ENCODE peak calls at places on chromosome 21, in nine cellular contexts. One of them, this sample, is unnamed.

GRCh38 chr21:40615503-40616376 is 231.2 kb downstream of the DSCAM start:
- DNase-seq in H54: no peak
- DNase-seq in LoVo: no peak
- DNase-seq in heart left ventricle: no peak
- DNase-seq in ovary: no peak
- DNase-seq in astrocyte of the spinal cord: no peak
- DNase-seq in iPS DF 6.9: no peak
- DNase-seq in SK-MEL-5: no peak
- DNase-seq in naive thymus-derived CD4-positive, alpha-beta T cell: no peak
- DNase-seq in this sample: no peak

GRCh38 chr21:45484318-45484717 is 57.9 kb downstream of the SLC19A1 start:
- DNase-seq in H54: no peak
- DNase-seq in LoVo: no peak
- DNase-seq in heart left ventricle: no peak
- DNase-seq in ovary: no peak
- DNase-seq in astrocyte of the spinal cord: no peak
- DNase-seq in iPS DF 6.9: no peak
- DNase-seq in SK-MEL-5: no peak
- DNase-seq in naive thymus-derived CD4-positive, alpha-beta T cell: no peak
- DNase-seq in this sample: no peak

GRCh38 chr21:46080171-46081021 is 17.5 kb upstream of the COL6A2 start:
- DNase-seq in H54: no peak
- DNase-seq in LoVo: no peak
- DNase-seq in heart left ventricle: peak
- DNase-seq in ovary: peak
- DNase-seq in astrocyte of the spinal cord: no peak
- DNase-seq in iPS DF 6.9: no peak
- DNase-seq in SK-MEL-5: no peak
- DNase-seq in naive thymus-derived CD4-positive, alpha-beta T cell: no peak
- DNase-seq in this sample: no peak

GRCh38 chr21:35154788-35155187 is 105.7 kb upstream of the RUNX1 start:
- DNase-seq in H54: no peak
- DNase-seq in LoVo: no peak
- DNase-seq in heart left ventricle: no peak
- DNase-seq in ovary: no peak
- DNase-seq in astrocyte of the spinal cord: no peak
- DNase-seq in iPS DF 6.9: no peak
- DNase-seq in SK-MEL-5: no peak
- DNase-seq in naive thymus-derived CD4-positive, alpha-beta T cell: no peak
- DNase-seq in this sample: no peak

GRCh38 chr21:37645848-37646247 is 270.4 kb downstream of the KCNJ6 start:
- DNase-seq in H54: no peak
- DNase-seq in LoVo: no peak
- DNase-seq in heart left ventricle: no peak
- DNase-seq in ovary: no peak
- DNase-seq in astrocyte of the spinal cord: no peak
- DNase-seq in iPS DF 6.9: no peak
- DNase-seq in SK-MEL-5: no peak
- DNase-seq in naive thymus-derived CD4-positive, alpha-beta T cell: no peak
- DNase-seq in this sample: no peak

GRCh38 chr21:29433366-29434059 is 134.8 kb downstream of the BACH1 start:
- DNase-seq in H54: no peak
- DNase-seq in LoVo: no peak
- DNase-seq in heart left ventricle: no peak
- DNase-seq in ovary: no peak
- DNase-seq in astrocyte of the spinal cord: peak
- DNase-seq in iPS DF 6.9: no peak
- DNase-seq in SK-MEL-5: no peak
- DNase-seq in naive thymus-derived CD4-positive, alpha-beta T cell: no peak
- DNase-seq in this sample: no peak

GRCh38 chr21:36125513-36126121 is 9.3 kb upstream of the CBR3 start:
- DNase-seq in H54: no peak
- DNase-seq in LoVo: peak
- DNase-seq in heart left ventricle: no peak
- DNase-seq in ovary: peak
- DNase-seq in astrocyte of the spinal cord: peak
- DNase-seq in iPS DF 6.9: no peak
- DNase-seq in SK-MEL-5: peak
- DNase-seq in naive thymus-derived CD4-positive, alpha-beta T cell: no peak
- DNase-seq in this sample: no peak

GRCh38 chr21:23452384-23453083 is 2154.7 kb downstream of the MRPL39 start:
- DNase-seq in H54: no peak
- DNase-seq in LoVo: no peak
- DNase-seq in heart left ventricle: no peak
- DNase-seq in ovary: no peak
- DNase-seq in astrocyte of the spinal cord: no peak
- DNase-seq in iPS DF 6.9: peak
- DNase-seq in SK-MEL-5: peak
- DNase-seq in naive thymus-derived CD4-positive, alpha-beta T cell: no peak
- DNase-seq in this sample: no peak

GRCh38 chr21:43812139-43812821 is 22.9 kb downstream of the RRP1 start:
- DNase-seq in H54: peak
- DNase-seq in LoVo: no peak
- DNase-seq in heart left ventricle: no peak
- DNase-seq in ovary: no peak
- DNase-seq in astrocyte of the spinal cord: no peak
- DNase-seq in iPS DF 6.9: no peak
- DNase-seq in SK-MEL-5: no peak
- DNase-seq in naive thymus-derived CD4-positive, alpha-beta T cell: no peak
- DNase-seq in this sample: no peak

GRCh38 chr21:29938968-29939858 is 583 bp downstream of the GRIK1 start:
- DNase-seq in H54: no peak
- DNase-seq in LoVo: no peak
- DNase-seq in heart left ventricle: no peak
- DNase-seq in ovary: no peak
- DNase-seq in astrocyte of the spinal cord: peak
- DNase-seq in iPS DF 6.9: no peak
- DNase-seq in SK-MEL-5: no peak
- DNase-seq in naive thymus-derived CD4-positive, alpha-beta T cell: no peak
- DNase-seq in this sample: no peak

GRCh38 chr21:45776971-45777370 is 133.4 kb downstream of the PCBP3 start:
- DNase-seq in H54: no peak
- DNase-seq in LoVo: no peak
- DNase-seq in heart left ventricle: no peak
- DNase-seq in ovary: no peak
- DNase-seq in astrocyte of the spinal cord: no peak
- DNase-seq in iPS DF 6.9: no peak
- DNase-seq in SK-MEL-5: no peak
- DNase-seq in naive thymus-derived CD4-positive, alpha-beta T cell: no peak
- DNase-seq in this sample: no peak

GRCh38 chr21:32306021-32306780 is 7.5 kb downstream of the MRAP start:
- DNase-seq in H54: no peak
- DNase-seq in LoVo: no peak
- DNase-seq in heart left ventricle: no peak
- DNase-seq in ovary: no peak
- DNase-seq in astrocyte of the spinal cord: peak
- DNase-seq in iPS DF 6.9: peak
- DNase-seq in SK-MEL-5: peak
- DNase-seq in naive thymus-derived CD4-positive, alpha-beta T cell: no peak
- DNase-seq in this sample: peak

GRCh38 chr21:27258222-27258621 is 291.3 kb upstream of the ADAMTS5 start:
- DNase-seq in H54: no peak
- DNase-seq in LoVo: no peak
- DNase-seq in heart left ventricle: no peak
- DNase-seq in ovary: no peak
- DNase-seq in astrocyte of the spinal cord: no peak
- DNase-seq in iPS DF 6.9: no peak
- DNase-seq in SK-MEL-5: no peak
- DNase-seq in naive thymus-derived CD4-positive, alpha-beta T cell: no peak
- DNase-seq in this sample: no peak

GRCh38 chr21:45475797-45476570 is 66.3 kb downstream of the SLC19A1 start:
- DNase-seq in H54: no peak
- DNase-seq in LoVo: no peak
- DNase-seq in heart left ventricle: no peak
- DNase-seq in ovary: no peak
- DNase-seq in astrocyte of the spinal cord: no peak
- DNase-seq in iPS DF 6.9: no peak
- DNase-seq in SK-MEL-5: no peak
- DNase-seq in naive thymus-derived CD4-positive, alpha-beta T cell: no peak
- DNase-seq in this sample: no peak

GRCh38 chr21:21831036-21831435 is 832.8 kb downstream of the NCAM2 start:
- DNase-seq in H54: no peak
- DNase-seq in LoVo: no peak
- DNase-seq in heart left ventricle: no peak
- DNase-seq in ovary: no peak
- DNase-seq in astrocyte of the spinal cord: no peak
- DNase-seq in iPS DF 6.9: no peak
- DNase-seq in SK-MEL-5: no peak
- DNase-seq in naive thymus-derived CD4-positive, alpha-beta T cell: no peak
- DNase-seq in this sample: no peak

GRCh38 chr21:45923146-45923545 is 58.4 kb upstream of the COL6A1 start:
- DNase-seq in H54: peak
- DNase-seq in LoVo: no peak
- DNase-seq in heart left ventricle: peak
- DNase-seq in ovary: peak
- DNase-seq in astrocyte of the spinal cord: peak
- DNase-seq in iPS DF 6.9: peak
- DNase-seq in SK-MEL-5: peak
- DNase-seq in naive thymus-derived CD4-positive, alpha-beta T cell: peak
- DNase-seq in this sample: peak

GRCh38 chr21:41222247-41223068 is 54.5 kb downstream of the BACE2 start:
- DNase-seq in H54: no peak
- DNase-seq in LoVo: no peak
- DNase-seq in heart left ventricle: no peak
- DNase-seq in ovary: no peak
- DNase-seq in astrocyte of the spinal cord: peak
- DNase-seq in iPS DF 6.9: no peak
- DNase-seq in SK-MEL-5: no peak
- DNase-seq in naive thymus-derived CD4-positive, alpha-beta T cell: no peak
- DNase-seq in this sample: no peak

GRCh38 chr21:45294509-45295291 is 7.0 kb upstream of the POFUT2 start:
- DNase-seq in H54: peak
- DNase-seq in LoVo: no peak
- DNase-seq in heart left ventricle: peak
- DNase-seq in ovary: peak
- DNase-seq in astrocyte of the spinal cord: peak
- DNase-seq in iPS DF 6.9: no peak
- DNase-seq in SK-MEL-5: no peak
- DNase-seq in naive thymus-derived CD4-positive, alpha-beta T cell: peak
- DNase-seq in this sample: no peak

GRCh38 chr21:29130234-29130993 is at the start of gene MAP3K7CL:
- DNase-seq in H54: peak
- DNase-seq in LoVo: peak
- DNase-seq in heart left ventricle: peak
- DNase-seq in ovary: peak
- DNase-seq in astrocyte of the spinal cord: peak
- DNase-seq in iPS DF 6.9: no peak
- DNase-seq in SK-MEL-5: no peak
- DNase-seq in naive thymus-derived CD4-positive, alpha-beta T cell: no peak
- DNase-seq in this sample: no peak

GRCh38 chr21:25639167-25639921 is at the start of gene JAM2:
- DNase-seq in H54: peak
- DNase-seq in LoVo: no peak
- DNase-seq in heart left ventricle: peak
- DNase-seq in ovary: peak
- DNase-seq in astrocyte of the spinal cord: peak
- DNase-seq in iPS DF 6.9: no peak
- DNase-seq in SK-MEL-5: peak
- DNase-seq in naive thymus-derived CD4-positive, alpha-beta T cell: peak
- DNase-seq in this sample: peak

GRCh38 chr21:46119565-46120271 is 21.8 kb downstream of the COL6A2 start:
- DNase-seq in H54: no peak
- DNase-seq in LoVo: no peak
- DNase-seq in heart left ventricle: no peak
- DNase-seq in ovary: peak
- DNase-seq in astrocyte of the spinal cord: no peak
- DNase-seq in iPS DF 6.9: no peak
- DNase-seq in SK-MEL-5: no peak
- DNase-seq in naive thymus-derived CD4-positive, alpha-beta T cell: peak
- DNase-seq in this sample: no peak

GRCh38 chr21:42513151-42513984 is at the start of gene SLC37A1:
- DNase-seq in H54: no peak
- DNase-seq in LoVo: peak
- DNase-seq in heart left ventricle: peak
- DNase-seq in ovary: no peak
- DNase-seq in astrocyte of the spinal cord: no peak
- DNase-seq in iPS DF 6.9: no peak
- DNase-seq in SK-MEL-5: no peak
- DNase-seq in naive thymus-derived CD4-positive, alpha-beta T cell: peak
- DNase-seq in this sample: no peak

GRCh38 chr21:42565206-42565810 is 51.7 kb downstream of the SLC37A1 start:
- DNase-seq in H54: no peak
- DNase-seq in LoVo: no peak
- DNase-seq in heart left ventricle: no peak
- DNase-seq in ovary: peak
- DNase-seq in astrocyte of the spinal cord: no peak
- DNase-seq in iPS DF 6.9: no peak
- DNase-seq in SK-MEL-5: no peak
- DNase-seq in naive thymus-derived CD4-positive, alpha-beta T cell: no peak
- DNase-seq in this sample: no peak

GRCh38 chr21:33228455-33228854 is 1.3 kb upstream of the IFNAR2 start:
- DNase-seq in H54: no peak
- DNase-seq in LoVo: no peak
- DNase-seq in heart left ventricle: no peak
- DNase-seq in ovary: no peak
- DNase-seq in astrocyte of the spinal cord: no peak
- DNase-seq in iPS DF 6.9: no peak
- DNase-seq in SK-MEL-5: no peak
- DNase-seq in naive thymus-derived CD4-positive, alpha-beta T cell: no peak
- DNase-seq in this sample: no peak

GRCh38 chr21:41433566-41433965 is 7.5 kb downstream of the MX1 start:
- DNase-seq in H54: no peak
- DNase-seq in LoVo: no peak
- DNase-seq in heart left ventricle: no peak
- DNase-seq in ovary: no peak
- DNase-seq in astrocyte of the spinal cord: no peak
- DNase-seq in iPS DF 6.9: no peak
- DNase-seq in SK-MEL-5: no peak
- DNase-seq in naive thymus-derived CD4-positive, alpha-beta T cell: no peak
- DNase-seq in this sample: no peak

GRCh38 chr21:46183910-46184624 is at the start of gene SPATC1L:
- DNase-seq in H54: peak
- DNase-seq in LoVo: no peak
- DNase-seq in heart left ventricle: peak
- DNase-seq in ovary: peak
- DNase-seq in astrocyte of the spinal cord: peak
- DNase-seq in iPS DF 6.9: no peak
- DNase-seq in SK-MEL-5: peak
- DNase-seq in naive thymus-derived CD4-positive, alpha-beta T cell: no peak
- DNase-seq in this sample: peak